ENCODE peak calls at places on chromosomes 16 and 17, in seven cellular contexts. V is ascending aorta, X is cardiac muscle cell, C is H9, M is mammary epithelial cell, E is Peyer's patch, Q is caudate nucleus. Z is an unnamed sample.

GRCh38 chr16:80836846-80837245 is 32.4 kb upstream of the CDYL2 start:
- DNase-seq in V (no peak), X (no peak), C (no peak), M (no peak), E (no peak), Q (no peak), Z (no peak)

GRCh38 chr17:74152591-74153455 is 50.7 kb upstream of the RPL38 start:
- DNase-seq in V (no peak), X (peak; percentile 28), C (peak; percentile 26), M (no peak), E (no peak), Q (no peak), Z (no peak)

GRCh38 chr16:20704281-20704680 is 6.8 kb upstream of the ACSM1 start:
- DNase-seq in V (no peak), X (no peak), C (no peak), M (peak; percentile 3), E (no peak), Q (no peak), Z (no peak)

GRCh38 chr17:43545383-43545632 is 832 bp downstream of the ETV4 start:
- DNase-seq in V (no peak), X (peak; percentile 20), C (no peak), M (no peak), E (peak; percentile 70), Q (no peak), Z (peak; percentile 4)

GRCh38 chr17:45121055-45121454 is 11.3 kb downstream of the PLCD3 start:
- DNase-seq in V (no peak), X (no peak), C (peak; percentile 74), M (no peak), E (no peak), Q (no peak), Z (no peak)

GRCh38 chr17:58005031-58005727 is 1.9 kb downstream of the SRSF1 start:
- DNase-seq in V (no peak), X (no peak), C (no peak), M (peak; percentile 19), E (no peak), Q (no peak), Z (no peak)

GRCh38 chr16:26491962-26492361 is 574.8 kb upstream of the C16orf82 start:
- DNase-seq in V (no peak), X (no peak), C (no peak), M (no peak), E (no peak), Q (no peak), Z (no peak)

GRCh38 chr16:11689031-11689840 is 21.0 kb downstream of the SNN start:
- DNase-seq in V (no peak), X (no peak), C (no peak), M (no peak), E (no peak), Q (no peak), Z (no peak)

GRCh38 chr16:3578121-3578520 is 918 bp upstream of the NLRC3 start:
- DNase-seq in V (no peak), X (no peak), C (no peak), M (no peak), E (no peak), Q (no peak), Z (peak; percentile 56)

GRCh38 chr17:45950888-45951287 is 48.2 kb upstream of the STH start:
- DNase-seq in V (no peak), X (no peak), C (no peak), M (no peak), E (no peak), Q (peak; percentile 17), Z (no peak)

GRCh38 chr17:2259769-2260536 is 43.6 kb downstream of the SMG6 start:
- DNase-seq in V (no peak), X (no peak), C (no peak), M (no peak), E (no peak), Q (no peak), Z (peak; percentile 30)

GRCh38 chr16:50615891-50616290 is 65.2 kb downstream of the SNX20 start:
- DNase-seq in V (no peak), X (peak; percentile 92), C (no peak), M (no peak), E (no peak), Q (no peak), Z (no peak)

DNA sequence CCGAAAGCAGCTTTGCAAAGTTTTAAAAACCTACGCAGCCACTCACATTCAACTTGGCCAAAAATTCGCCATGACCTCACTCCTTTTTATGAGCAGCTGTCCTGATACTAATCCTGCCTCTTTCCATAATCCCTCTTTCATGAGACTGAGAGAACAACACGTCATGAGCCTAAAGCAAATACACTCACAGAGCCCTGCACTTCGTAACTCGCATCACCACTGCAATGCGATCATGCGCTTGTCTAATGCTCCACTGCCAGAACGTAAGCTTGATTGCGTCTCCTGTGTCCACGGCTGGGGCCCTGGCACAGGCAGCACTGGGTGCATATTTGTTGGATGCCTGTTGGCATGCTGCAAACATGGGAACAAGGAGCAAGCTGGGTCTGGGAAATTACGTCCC is 36.2 kb downstream of the CDRT4 start:
- DNase-seq in V (no peak), X (no peak), C (no peak), M (no peak), E (no peak), Q (no peak), Z (no peak)
- H3K27ac ChIP-seq in V (no peak overlapping the region), X (no peak overlapping the region), C (no peak overlapping the region), M (no peak overlapping the region), E (no peak overlapping the region), Q (no peak overlapping the region), Z (no peak overlapping the region)

DNA sequence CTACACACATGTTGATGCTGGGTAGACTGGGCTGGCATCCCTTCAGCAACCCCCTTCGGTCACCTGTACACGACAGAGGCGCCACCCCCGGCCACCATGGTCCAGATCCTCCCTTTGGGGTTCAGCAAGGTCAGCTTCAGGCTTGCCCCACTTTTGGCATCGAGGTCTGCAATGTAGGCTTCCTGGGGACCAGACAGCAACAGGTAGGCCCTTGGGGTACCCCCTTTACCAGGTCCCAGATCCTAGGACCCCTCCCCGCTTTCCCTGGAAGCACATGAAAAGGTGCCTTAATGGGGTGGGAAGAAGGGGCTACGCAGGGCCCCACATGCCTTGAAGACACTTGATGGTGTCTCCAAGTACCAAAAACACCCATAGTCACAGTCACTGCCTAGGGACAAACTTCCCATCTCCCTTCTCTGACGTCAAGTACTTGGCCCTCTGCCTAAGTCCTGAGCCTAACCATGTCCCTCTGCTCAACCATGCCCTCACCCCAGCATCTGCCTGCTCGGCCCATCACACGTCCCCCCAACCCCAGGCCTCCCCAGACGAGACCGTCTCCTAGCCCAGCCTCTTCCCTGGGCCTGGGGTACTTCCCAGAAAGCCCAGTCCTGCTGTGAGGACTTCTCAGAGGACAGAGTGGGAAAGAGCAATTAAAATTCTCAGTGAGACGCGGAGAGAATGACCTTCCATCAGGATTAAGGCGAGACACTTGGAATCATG is 12.1 kb downstream of the ACLY start:
- DNase-seq in V (no peak), X (no peak), C (no peak), M (no peak), E (no peak), Q (no peak), Z (no peak)
- H3K27ac ChIP-seq in V (no peak overlapping the region), X (no peak overlapping the region), C (no peak overlapping the region), M (no peak overlapping the region), E (peak overlapping the region; percentile 14), Q (no peak overlapping the region), Z (no peak overlapping the region)

DNA sequence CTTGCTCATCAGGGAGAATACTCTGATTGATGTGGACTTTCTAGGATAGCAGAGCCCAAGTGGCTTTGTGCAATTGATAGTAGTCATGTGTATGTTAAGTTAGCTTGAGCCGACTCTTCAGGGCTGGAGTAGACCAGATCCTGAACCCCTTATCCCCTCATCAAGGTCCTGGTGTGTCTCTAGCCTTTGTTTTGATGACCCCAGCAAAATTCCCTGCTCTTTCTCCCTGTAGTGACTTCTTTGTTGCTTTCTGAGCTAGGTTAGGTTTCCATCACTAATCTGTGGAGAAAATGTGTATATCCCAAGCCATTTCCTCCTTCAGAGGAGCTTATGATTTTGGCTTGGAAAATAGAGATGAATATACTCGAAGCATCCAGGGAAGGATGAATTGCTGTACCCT is 55.7 kb downstream of the KSR1 start:
- DNase-seq in V (no peak), X (no peak), C (no peak), M (no peak), E (no peak), Q (no peak), Z (no peak)
- H3K27ac ChIP-seq in V (no peak overlapping the region), X (no peak overlapping the region), C (no peak overlapping the region), M (no peak overlapping the region), E (no peak overlapping the region), Q (peak overlapping the region; percentile 77), Z (no peak overlapping the region)

GRCh38 chr17:21282850-21283249 is 1.7 kb upstream of the MAP2K3 start:
- DNase-seq in V (no peak), X (no peak), C (no peak), M (no peak), E (no peak), Q (no peak), Z (no peak)
- H3K27ac ChIP-seq in V (peak overlapping the region; percentile 95), X (no peak overlapping the region), C (no peak overlapping the region), M (no peak overlapping the region), E (no peak overlapping the region), Q (no peak overlapping the region), Z (no peak overlapping the region)

Z was measured in CD4-positive, alpha-beta T cell.